ENCODE peak calls at places on chromosomes 11 and 22, in ten cellular contexts. G is mucosa of descending colon, W is psoas muscle, M is aorta, D is heart right ventricle, T is hepatocyte, A is IMR-90, C is left ventricle myocardium inferior, E is spleen, B is cardiac muscle cell. H is an unnamed sample.

GRCh38 chr22:46001426-46002106 is 24.6 kb upstream of the WNT7B start:
- DNase-seq in G (peak; percentile 22), W (peak; percentile 58), M (peak; percentile 79), D (no peak), T (no peak), A (no peak), C (peak; percentile 41), E (peak; percentile 73), B (no peak), H (no peak)

GRCh38 chr11:34263462-34264186 is 94.2 kb downstream of the ABTB2 start:
- DNase-seq in G (peak; percentile 79), W (peak; percentile 85), M (peak; percentile 87), D (peak; percentile 41), T (peak; percentile 82), A (peak; percentile 82), C (peak; percentile 50), E (no peak), B (no peak), H (no peak)

GRCh38 chr11:27216268-27217149 is 146.5 kb downstream of the CCDC34 start:
- DNase-seq in G (peak; percentile 41), W (peak; percentile 86), M (no peak), D (peak; percentile 66), T (peak; percentile 54), A (peak; percentile 75), C (peak; percentile 81), E (peak; percentile 83), B (peak; percentile 37), H (no peak)

GRCh38 chr11:116376547-116376946 is 396.2 kb downstream of the BUD13 start:
- DNase-seq in G (no peak), W (no peak), M (no peak), D (no peak), T (no peak), A (no peak), C (no peak), E (no peak), B (peak; percentile 84), H (no peak)

GRCh38 chr11:11998091-11998781 is 10.2 kb downstream of the DKK3 start:
- DNase-seq in G (no peak), W (no peak), M (no peak), D (no peak), T (no peak), A (peak; percentile 95), C (no peak), E (no peak), B (no peak), H (peak; percentile 79)

GRCh38 chr22:42621505-42622002 is 6.9 kb upstream of the POLDIP3 start:
- DNase-seq in G (peak; percentile 86), W (peak; percentile 90), M (peak; percentile 92), D (peak; percentile 69), T (peak; percentile 86), A (peak; percentile 61), C (peak; percentile 63), E (peak; percentile 90), B (peak; percentile 83), H (peak; percentile 81)

GRCh38 chr22:22877523-22878210 is 9.9 kb upstream of the IGLL5 start:
- DNase-seq in G (peak; percentile 81), W (no peak), M (peak; percentile 87), D (peak; percentile 59), T (peak; percentile 78), A (peak; percentile 45), C (peak; percentile 50), E (peak; percentile 88), B (no peak), H (peak; percentile 77)

GRCh38 chr22:25630446-25630845 is 66.0 kb downstream of the GRK3 start:
- DNase-seq in G (no peak), W (no peak), M (no peak), D (no peak), T (no peak), A (no peak), C (no peak), E (no peak), B (no peak), H (no peak)

GRCh38 chr11:126628790-126629621 is 273.5 kb downstream of the ST3GAL4 start:
- DNase-seq in G (no peak), W (no peak), M (no peak), D (no peak), T (no peak), A (peak; percentile 55), C (no peak), E (no peak), B (no peak), H (no peak)

GRCh38 chr11:118820412-118821357 is 29.7 kb upstream of the DDX6 start:
- DNase-seq in G (peak; percentile 92), W (peak; percentile 95), M (peak; percentile 96), D (peak; percentile 77), T (peak; percentile 11), A (no peak), C (peak; percentile 75), E (peak; percentile 85), B (peak; percentile 8), H (no peak)

GRCh38 chr22:25777870-25778269 is 35.9 kb downstream of the MYO18B start:
- DNase-seq in G (no peak), W (peak; percentile 35), M (no peak), D (no peak), T (peak; percentile 55), A (peak; percentile 45), C (no peak), E (no peak), B (no peak), H (no peak)

GRCh38 chr11:10941429-10941828 is 83.6 kb upstream of the ZBED5 start:
- DNase-seq in G (no peak), W (no peak), M (no peak), D (no peak), T (no peak), A (no peak), C (no peak), E (no peak), B (no peak), H (no peak)

GRCh38 chr22:40525250-40525884 is 111.2 kb downstream of the MRTFA start:
- DNase-seq in G (peak; percentile 63), W (peak; percentile 61), M (peak; percentile 83), D (peak; percentile 31), T (peak; percentile 38), A (peak; percentile 46), C (peak; percentile 53), E (peak; percentile 85), B (peak; percentile 39), H (peak; percentile 63)

GRCh38 chr11:117827521-117828511 is 3.3 kb upstream of the FXYD2 start:
- DNase-seq in G (peak; percentile 30), W (no peak), M (peak; percentile 65), D (peak; percentile 3), T (no peak), A (no peak), C (no peak), E (peak; percentile 72), B (no peak), H (no peak)

GRCh38 chr22:20182378-20182777 is 31.5 kb upstream of the CCDC188 start:
- DNase-seq in G (no peak), W (no peak), M (no peak), D (no peak), T (no peak), A (no peak), C (no peak), E (no peak), B (no peak), H (no peak)
- H3K4me1 ChIP-seq in G (no peaks in the 10 kb centered on the region), W (no peaks in the 10 kb centered on the region), M (no peaks in the 10 kb centered on the region), D (no peaks in the 10 kb centered on the region), T (no peaks in the 10 kb centered on the region), A (no peaks in the 10 kb centered on the region), C (no peaks in the 10 kb centered on the region), E (no peaks in the 10 kb centered on the region), B (peaks cover 3% of the 10 kb centered on the region), H (no peaks in the 10 kb centered on the region)

GRCh38 chr11:65183201-65183891 is 1.6 kb downstream of the CAPN1 start:
- DNase-seq in G (peak; percentile 47), W (no peak), M (no peak), D (no peak), T (peak; percentile 28), A (no peak), C (no peak), E (no peak), B (no peak), H (peak; percentile 51)

GRCh38 chr11:65185166-65185565 is 3.4 kb downstream of the CAPN1 start:
- DNase-seq in G (no peak), W (no peak), M (no peak), D (no peak), T (no peak), A (no peak), C (no peak), E (no peak), B (no peak), H (peak; percentile 37)

GRCh38 chr11:65182258-65183170 is 786 bp downstream of the CAPN1 start:
- DNase-seq in G (peak; percentile 78), W (no peak), M (no peak), D (peak; percentile 39), T (peak; percentile 75), A (no peak), C (peak; percentile 27), E (peak; percentile 82), B (peak; percentile 50), H (peak; percentile 54)

GRCh38 chr11:65185869-65186341 is 4.2 kb downstream of the CAPN1 start:
- DNase-seq in G (no peak), W (no peak), M (peak; percentile 71), D (no peak), T (no peak), A (no peak), C (no peak), E (no peak), B (no peak), H (peak; percentile 54)

GRCh38 chr11:65184146-65184545 is 2.4 kb downstream of the CAPN1 start:
- DNase-seq in G (no peak), W (no peak), M (no peak), D (no peak), T (no peak), A (no peak), C (no peak), E (no peak), B (no peak), H (no peak)
- H3K36me3 ChIP-seq in G (peaks cover 10% of the 10 kb centered on the region), W (peaks cover 62% of the 10 kb centered on the region), M (peaks cover 2% of the 10 kb centered on the region), D (peaks cover 43% of the 10 kb centered on the region), T (no peaks in the 10 kb centered on the region), A (peaks cover 42% of the 10 kb centered on the region), C (peaks cover 38% of the 10 kb centered on the region), E (peaks cover 58% of the 10 kb centered on the region), B (peaks cover 13% of the 10 kb centered on the region), H (peaks cover 72% of the 10 kb centered on the region)

DNA sequence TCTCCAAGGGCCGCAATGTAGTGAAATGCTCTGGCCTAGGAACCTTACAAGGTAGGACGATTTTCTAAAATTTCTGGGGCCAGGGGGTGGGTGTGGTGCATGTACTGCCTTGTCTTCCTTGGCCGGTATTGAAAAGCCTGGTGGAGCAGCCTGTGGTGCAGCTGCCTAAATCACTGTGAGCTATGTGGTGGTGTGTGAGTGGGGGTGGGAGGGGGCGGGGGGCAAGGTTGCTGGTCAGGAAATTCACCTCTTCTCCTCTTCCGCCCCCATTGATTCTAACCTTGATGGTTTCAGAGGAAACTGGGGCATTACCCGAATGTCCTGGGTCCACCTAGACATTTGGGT is 137.2 kb downstream of the DBX1 start:
- DNase-seq in G (no peak), W (no peak), M (no peak), D (no peak), T (no peak), A (no peak), C (no peak), E (no peak), B (no peak), H (no peak)
- H3K4me1 ChIP-seq in G (no peaks in the 10 kb centered on the region), W (peaks cover 18% of the 10 kb centered on the region), M (peaks cover 9% of the 10 kb centered on the region), D (peaks cover 5% of the 10 kb centered on the region), T (peaks cover 74% of the 10 kb centered on the region), A (peaks cover 24% of the 10 kb centered on the region), C (peaks cover 48% of the 10 kb centered on the region), E (no peaks in the 10 kb centered on the region), B (peaks cover 44% of the 10 kb centered on the region), H (peaks cover 44% of the 10 kb centered on the region)

DNA sequence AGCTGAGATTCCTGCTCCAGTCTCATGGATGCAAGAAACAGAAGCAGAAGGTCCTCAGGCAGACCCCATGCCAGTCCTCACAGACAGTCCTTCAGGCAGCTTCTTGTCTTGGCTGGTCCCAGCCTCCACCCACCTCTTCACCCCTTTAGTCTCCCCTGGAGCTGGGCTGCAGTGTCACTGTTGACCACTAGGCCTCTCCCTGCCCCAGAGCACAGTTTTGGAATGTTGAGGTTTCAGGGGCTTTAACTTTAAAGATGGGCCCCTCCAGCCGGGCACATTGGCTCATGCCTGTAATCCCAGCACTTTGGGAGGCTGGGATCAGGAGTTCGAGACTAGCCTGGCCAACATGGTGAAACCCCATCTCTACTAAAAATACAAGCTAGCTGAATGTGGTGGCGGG is 39.5 kb upstream of the GCAT start:
- DNase-seq in G (no peak), W (no peak), M (no peak), D (no peak), T (no peak), A (no peak), C (no peak), E (no peak), B (no peak), H (no peak)
- H3K36me3 ChIP-seq in G (no peaks in the 10 kb centered on the region), W (peaks cover 67% of the 10 kb centered on the region), M (no peaks in the 10 kb centered on the region), D (peaks cover 90% of the 10 kb centered on the region), T (no peaks in the 10 kb centered on the region), A (peaks cover 69% of the 10 kb centered on the region), C (peaks cover 90% of the 10 kb centered on the region), E (peaks cover 100% of the 10 kb centered on the region), B (peaks cover 35% of the 10 kb centered on the region), H (peaks cover 92% of the 10 kb centered on the region)